ENCODE peak calls at places on chromosomes 12 and 14, in eight cellular contexts. F, L, V, Z, B, C, J and O are unnamed samples.

GRCh38 chr14:76273346-76273745 is 102.6 kb upstream of the ESRRB start:
- DNase-seq in F (no peak), L (no peak), V (no peak), Z (no peak), B (no peak), C (no peak), J (no peak), O (no peak)

GRCh38 chr12:78183854-78184253 is 353.2 kb downstream of the NAV3 start:
- DNase-seq in F (no peak), L (no peak), V (no peak), Z (no peak), B (peak), C (no peak), J (no peak), O (no peak)

GRCh38 chr12:69070319-69071090 is 137.5 kb upstream of the CPM start:
- DNase-seq in F (peak), L (peak), V (peak), Z (peak), B (peak), C (no peak), J (peak), O (peak)

GRCh38 chr12:19867970-19868369 is 428.7 kb downstream of the AEBP2 start:
- DNase-seq in F (no peak), L (no peak), V (no peak), Z (no peak), B (no peak), C (no peak), J (no peak), O (no peak)

GRCh38 chr12:14836336-14837210 is 6.8 kb downstream of the ART4 start:
- DNase-seq in F (peak), L (peak), V (no peak), Z (no peak), B (peak), C (no peak), J (peak), O (no peak)

GRCh38 chr12:131895640-131896079 is 1.2 kb downstream of the ULK1 start:
- DNase-seq in F (peak), L (no peak), V (no peak), Z (no peak), B (no peak), C (no peak), J (no peak), O (no peak)

GRCh38 chr12:95258146-95258545 is 40.5 kb downstream of the VEZT start:
- DNase-seq in F (peak), L (no peak), V (no peak), Z (no peak), B (no peak), C (no peak), J (no peak), O (no peak)

GRCh38 chr12:130621696-130622298 is 94.3 kb downstream of the RIMBP2 start:
- DNase-seq in F (no peak), L (no peak), V (no peak), Z (no peak), B (no peak), C (no peak), J (no peak), O (no peak)

GRCh38 chr12:104276192-104277131 is 27.1 kb upstream of the EID3 start:
- DNase-seq in F (peak), L (no peak), V (peak), Z (peak), B (no peak), C (no peak), J (no peak), O (peak)

GRCh38 chr14:22047105-22047504 is 373.5 kb upstream of the OR4E1 start:
- DNase-seq in F (peak), L (no peak), V (no peak), Z (no peak), B (no peak), C (no peak), J (no peak), O (peak)

GRCh38 chr12:11794311-11794710 is 144.8 kb downstream of the ETV6 start:
- DNase-seq in F (no peak), L (no peak), V (no peak), Z (no peak), B (peak), C (no peak), J (no peak), O (no peak)

GRCh38 chr12:103334447-103334846 is 161.3 kb downstream of the C12orf42 start:
- DNase-seq in F (no peak), L (no peak), V (no peak), Z (no peak), B (no peak), C (no peak), J (no peak), O (no peak)

GRCh38 chr12:9751204-9752144 is 9.2 kb downstream of the CD69 start:
- DNase-seq in F (peak), L (no peak), V (peak), Z (no peak), B (no peak), C (no peak), J (peak), O (no peak)

GRCh38 chr14:101364503-101365328 is 196.6 kb upstream of the DIO3 start:
- DNase-seq in F (no peak), L (peak), V (no peak), Z (no peak), B (peak), C (no peak), J (no peak), O (no peak)

GRCh38 chr12:32727237-32727636 is 28.5 kb downstream of the YARS2 start:
- DNase-seq in F (no peak), L (no peak), V (no peak), Z (no peak), B (no peak), C (no peak), J (no peak), O (no peak)

GRCh38 chr14:103746706-103747105 is 31.1 kb downstream of the ZFYVE21 start:
- DNase-seq in F (peak), L (no peak), V (no peak), Z (no peak), B (peak), C (no peak), J (peak), O (no peak)